ENCODE peak calls at places on chromosomes 1 and 21, in six cellular contexts. One of them, this sample, is unnamed.

GRCh38 chr1:6603851-6604558 is 1.3 kb upstream of the KLHL21 start:
- DNase-seq in neuronal stem cell: peak; percentile 69
- DNase-seq in mesenchymal stem cell: peak; percentile 85
- DNase-seq in IMR-90: peak; percentile 86
- DNase-seq in mesendoderm: peak; percentile 96
- DNase-seq in H1: peak; percentile 69
- DNase-seq in this sample: peak; percentile 88

GRCh38 chr1:159508951-159509350 is 26.9 kb downstream of the OR10J5 start:
- DNase-seq in neuronal stem cell: no peak
- DNase-seq in mesenchymal stem cell: no peak
- DNase-seq in IMR-90: no peak
- DNase-seq in mesendoderm: no peak
- DNase-seq in H1: no peak
- DNase-seq in this sample: no peak

GRCh38 chr1:206700445-206701036 is 15.8 kb downstream of the MAPKAPK2 start:
- DNase-seq in neuronal stem cell: no peak
- DNase-seq in mesenchymal stem cell: peak; percentile 65
- DNase-seq in IMR-90: peak; percentile 65
- DNase-seq in mesendoderm: no peak
- DNase-seq in H1: no peak
- DNase-seq in this sample: no peak

GRCh38 chr1:79430437-79430836 is 423.9 kb upstream of the ADGRL4 start:
- DNase-seq in neuronal stem cell: no peak
- DNase-seq in mesenchymal stem cell: no peak
- DNase-seq in IMR-90: no peak
- DNase-seq in mesendoderm: no peak
- DNase-seq in H1: peak; percentile 46
- DNase-seq in this sample: peak; percentile 34

GRCh38 chr1:55217226-55217996 is 2.2 kb upstream of the USP24 start:
- DNase-seq in neuronal stem cell: no peak
- DNase-seq in mesenchymal stem cell: no peak
- DNase-seq in IMR-90: no peak
- DNase-seq in mesendoderm: no peak
- DNase-seq in H1: no peak
- DNase-seq in this sample: no peak

GRCh38 chr1:16318544-16318943 is 33.7 kb downstream of the FBXO42 start:
- DNase-seq in neuronal stem cell: no peak
- DNase-seq in mesenchymal stem cell: peak; percentile 64
- DNase-seq in IMR-90: no peak
- DNase-seq in mesendoderm: no peak
- DNase-seq in H1: no peak
- DNase-seq in this sample: no peak

GRCh38 chr1:112496290-112496689 is 12.5 kb upstream of the WNT2B start:
- DNase-seq in neuronal stem cell: no peak
- DNase-seq in mesenchymal stem cell: no peak
- DNase-seq in IMR-90: peak; percentile 36
- DNase-seq in mesendoderm: no peak
- DNase-seq in H1: no peak
- DNase-seq in this sample: no peak

GRCh38 chr1:53449693-53450092 is 9.5 kb upstream of the DMRTB1 start:
- DNase-seq in neuronal stem cell: no peak
- DNase-seq in mesenchymal stem cell: no peak
- DNase-seq in IMR-90: no peak
- DNase-seq in mesendoderm: peak; percentile 77
- DNase-seq in H1: no peak
- DNase-seq in this sample: no peak

DNA sequence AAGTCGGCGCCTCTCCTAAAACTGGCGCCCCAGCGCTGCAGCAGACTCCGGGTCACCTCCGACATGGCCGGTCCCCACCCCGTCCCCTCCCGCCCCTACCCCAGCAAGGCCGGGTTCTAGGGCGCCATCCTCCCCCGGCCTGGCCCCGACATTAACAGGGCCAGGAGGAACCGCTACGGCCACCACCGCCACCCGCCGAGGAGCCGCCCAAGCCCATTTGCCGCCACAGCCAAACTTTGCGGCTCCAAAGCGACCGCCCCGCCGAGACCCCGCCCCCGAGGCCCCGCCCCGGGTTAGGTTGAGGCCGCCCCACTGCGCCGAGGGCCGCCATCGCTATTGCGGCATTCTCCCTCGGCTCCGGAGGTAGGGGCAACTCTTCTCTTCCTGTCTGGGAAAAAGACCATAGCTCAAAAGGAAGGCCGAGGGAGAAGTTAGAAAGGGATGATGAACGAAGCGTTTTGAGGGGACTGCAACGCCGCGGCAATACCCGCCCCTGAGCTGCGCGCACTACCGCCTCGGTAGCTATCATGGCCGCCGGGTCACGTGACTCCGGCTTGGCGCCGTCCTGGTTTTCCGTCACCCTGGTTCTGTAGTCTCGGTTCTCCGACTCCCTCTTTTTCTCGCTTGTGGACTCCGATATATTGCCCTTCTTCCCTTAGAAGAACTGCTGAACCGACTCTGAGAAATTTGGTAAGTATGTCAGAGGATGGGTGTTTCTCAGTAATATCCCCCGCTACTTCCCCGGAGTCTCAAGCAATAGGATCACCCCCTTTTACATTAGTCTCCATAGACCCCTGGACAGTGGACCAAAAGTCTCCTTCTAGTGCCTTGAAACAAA is at the start of the genes AIDA and BROX:
- DNase-seq in neuronal stem cell: peak; percentile 88
- DNase-seq in mesenchymal stem cell: peak; percentile 90
- DNase-seq in IMR-90: peak; percentile 76
- DNase-seq in mesendoderm: peak; percentile 92
- DNase-seq in H1: peak; percentile 99
- DNase-seq in this sample: peak; percentile 92
- H2BK120ac ChIP-seq in neuronal stem cell: no peak within 1 kb of the TSS
- H2BK120ac ChIP-seq in mesenchymal stem cell: peak within 1 kb of the TSS; percentile 94
- H2BK120ac ChIP-seq in IMR-90: peak within 1 kb of the TSS; percentile 95
- H2BK120ac ChIP-seq in mesendoderm: no peak within 1 kb of the TSS
- H2BK120ac ChIP-seq in H1: peak within 1 kb of the TSS; percentile 88
- H2BK120ac ChIP-seq in this sample: no peak within 1 kb of the TSS

GRCh38 chr1:230102046-230102445 is 35.0 kb downstream of the GALNT2 start:
- DNase-seq in neuronal stem cell: no peak
- DNase-seq in mesenchymal stem cell: no peak
- DNase-seq in IMR-90: no peak
- DNase-seq in mesendoderm: no peak
- DNase-seq in H1: no peak
- DNase-seq in this sample: no peak

GRCh38 chr1:230100932-230101331 is 33.9 kb downstream of the GALNT2 start:
- DNase-seq in neuronal stem cell: no peak
- DNase-seq in mesenchymal stem cell: no peak
- DNase-seq in IMR-90: no peak
- DNase-seq in mesendoderm: no peak
- DNase-seq in H1: no peak
- DNase-seq in this sample: no peak

GRCh38 chr1:230102472-230102871 is 35.4 kb downstream of the GALNT2 start:
- DNase-seq in neuronal stem cell: no peak
- DNase-seq in mesenchymal stem cell: peak; percentile 39
- DNase-seq in IMR-90: no peak
- DNase-seq in mesendoderm: no peak
- DNase-seq in H1: no peak
- DNase-seq in this sample: no peak

GRCh38 chr1:230103341-230104173 is 36.5 kb downstream of the GALNT2 start:
- DNase-seq in neuronal stem cell: no peak
- DNase-seq in mesenchymal stem cell: peak; percentile 41
- DNase-seq in IMR-90: peak; percentile 59
- DNase-seq in mesendoderm: no peak
- DNase-seq in H1: no peak
- DNase-seq in this sample: no peak

DNA sequence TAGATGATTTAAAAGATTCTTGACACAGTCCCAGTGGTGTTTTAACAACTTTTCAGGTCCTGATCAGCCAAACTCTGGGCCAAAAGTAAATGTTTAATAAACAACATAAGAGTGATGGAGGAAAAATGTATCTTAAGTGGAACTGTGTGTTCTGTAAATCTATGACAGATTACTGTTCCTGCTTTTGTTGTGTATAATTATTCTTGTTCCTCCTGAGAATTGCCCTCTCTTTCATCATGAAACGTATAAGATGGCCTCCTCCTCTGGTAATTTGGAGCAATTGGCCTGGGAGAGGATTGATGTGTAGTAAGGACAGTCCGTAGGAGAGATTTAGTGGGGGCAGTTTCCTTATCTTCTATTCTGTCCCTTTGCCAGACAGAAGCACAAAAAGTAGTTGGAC is 34.5 kb downstream of the GALNT2 start:
- DNase-seq in neuronal stem cell: no peak
- DNase-seq in mesenchymal stem cell: no peak
- DNase-seq in IMR-90: no peak
- DNase-seq in mesendoderm: no peak
- DNase-seq in H1: no peak
- DNase-seq in this sample: no peak
- H2BK5ac ChIP-seq in neuronal stem cell: no peak overlapping the region
- H2BK5ac ChIP-seq in mesenchymal stem cell: no peak overlapping the region
- H2BK5ac ChIP-seq in IMR-90: no peak overlapping the region
- H2BK5ac ChIP-seq in mesendoderm: no peak overlapping the region
- H2BK5ac ChIP-seq in H1: no peak overlapping the region
- H2BK5ac ChIP-seq in this sample: no peak overlapping the region

DNA sequence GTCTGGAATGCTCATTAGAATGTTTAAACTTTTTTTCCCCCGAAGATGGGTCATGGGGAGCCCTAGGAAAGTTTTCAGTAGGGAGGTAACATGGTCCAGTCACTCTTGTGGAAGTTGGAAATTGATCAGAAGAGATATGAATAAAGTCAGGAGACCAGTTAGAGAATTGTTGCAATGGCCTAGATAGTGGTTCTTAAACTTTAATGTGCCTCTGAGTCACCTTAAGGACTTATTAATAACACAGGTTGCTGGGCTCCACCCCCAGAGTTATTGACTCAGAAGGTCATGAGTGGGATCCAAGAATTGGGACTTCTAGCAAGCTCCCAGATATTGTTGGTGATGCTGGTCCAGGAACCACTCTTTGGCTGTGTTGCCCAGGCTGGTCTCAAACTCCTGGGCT is 3.2 kb upstream of the TFAP2E start:
- DNase-seq in neuronal stem cell: no peak
- DNase-seq in mesenchymal stem cell: no peak
- DNase-seq in IMR-90: peak; percentile 65
- DNase-seq in mesendoderm: no peak
- DNase-seq in H1: no peak
- DNase-seq in this sample: no peak
- H2BK120ac ChIP-seq in neuronal stem cell: no peak overlapping the region
- H2BK120ac ChIP-seq in mesenchymal stem cell: no peak overlapping the region
- H2BK120ac ChIP-seq in IMR-90: no peak overlapping the region
- H2BK120ac ChIP-seq in mesendoderm: no peak overlapping the region
- H2BK120ac ChIP-seq in H1: no peak overlapping the region
- H2BK120ac ChIP-seq in this sample: no peak overlapping the region

DNA sequence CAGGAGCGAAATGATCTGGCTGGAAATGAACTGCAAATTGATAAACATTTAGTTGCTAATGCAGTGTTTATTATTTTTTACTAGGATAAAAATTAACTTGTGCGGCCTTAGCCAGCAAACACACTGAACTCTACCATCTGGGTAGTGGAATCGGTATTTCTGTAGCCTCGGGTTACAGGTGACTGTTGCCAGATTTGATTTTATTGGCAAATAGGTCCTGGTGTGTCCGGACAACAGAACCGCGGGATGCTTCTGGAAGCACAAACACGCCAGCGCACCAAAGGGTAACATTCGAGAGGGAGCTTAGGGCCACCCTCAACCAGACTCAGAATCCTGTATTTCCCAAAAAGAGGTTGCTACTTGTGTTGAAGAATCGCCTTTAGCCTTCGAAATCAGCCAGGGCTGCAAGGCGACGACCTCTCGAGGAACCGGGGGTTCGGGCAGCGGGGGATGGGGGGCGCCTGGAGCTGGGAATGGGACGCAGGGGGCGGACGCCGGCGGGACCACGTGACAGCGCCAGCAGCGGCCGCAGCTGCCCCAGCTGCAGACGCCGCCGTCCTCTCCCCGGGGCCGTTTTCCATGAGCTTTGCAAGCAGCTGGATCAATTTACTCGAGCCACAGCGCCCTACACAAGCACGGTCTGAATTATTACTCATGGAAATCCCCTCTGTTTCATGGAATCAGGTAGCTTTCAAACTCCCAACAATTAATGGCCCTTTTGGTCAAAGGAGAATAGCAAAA is 158.8 kb downstream of the TOMM20 start:
- DNase-seq in neuronal stem cell: no peak
- DNase-seq in mesenchymal stem cell: peak; percentile 94
- DNase-seq in IMR-90: peak; percentile 92
- DNase-seq in mesendoderm: peak; percentile 68
- DNase-seq in H1: peak; percentile 82
- DNase-seq in this sample: peak; percentile 80
- H2BK5ac ChIP-seq in neuronal stem cell: no peak overlapping the region
- H2BK5ac ChIP-seq in mesenchymal stem cell: peak overlapping the region; percentile 45
- H2BK5ac ChIP-seq in IMR-90: peak overlapping the region; percentile 93
- H2BK5ac ChIP-seq in mesendoderm: no peak overlapping the region
- H2BK5ac ChIP-seq in H1: peak overlapping the region; percentile 73
- H2BK5ac ChIP-seq in this sample: no peak overlapping the region

GRCh38 chr1:9808459-9808858 is 15.3 kb downstream of the CLSTN1 start:
- DNase-seq in neuronal stem cell: no peak
- DNase-seq in mesenchymal stem cell: no peak
- DNase-seq in IMR-90: no peak
- DNase-seq in mesendoderm: no peak
- DNase-seq in H1: no peak
- DNase-seq in this sample: no peak
- H2BK120ac ChIP-seq in neuronal stem cell: no peak overlapping the region
- H2BK120ac ChIP-seq in mesenchymal stem cell: no peak overlapping the region
- H2BK120ac ChIP-seq in IMR-90: no peak overlapping the region
- H2BK120ac ChIP-seq in mesendoderm: no peak overlapping the region
- H2BK120ac ChIP-seq in H1: no peak overlapping the region
- H2BK120ac ChIP-seq in this sample: no peak overlapping the region

GRCh38 chr21:34524671-34525601 is 12.9 kb upstream of the KCNE1 start:
- DNase-seq in neuronal stem cell: no peak
- DNase-seq in mesenchymal stem cell: peak; percentile 74
- DNase-seq in IMR-90: peak; percentile 84
- DNase-seq in mesendoderm: peak; percentile 89
- DNase-seq in H1: peak; percentile 71
- DNase-seq in this sample: peak; percentile 71
- H2BK5ac ChIP-seq in neuronal stem cell: no peak overlapping the region
- H2BK5ac ChIP-seq in mesenchymal stem cell: peak overlapping the region; percentile 63
- H2BK5ac ChIP-seq in IMR-90: peak overlapping the region; percentile 98
- H2BK5ac ChIP-seq in mesendoderm: no peak overlapping the region
- H2BK5ac ChIP-seq in H1: no peak overlapping the region
- H2BK5ac ChIP-seq in this sample: no peak overlapping the region